ENCODE peak calls at places on chromosomes 16 and 17, in eight cellular contexts. P is stomach, J is cardiac fibroblast, C is lower lobe of right lung, Q is body of pancreas, Y is A549, V is AG04450, D is fibroblast of villous mesenchyme. U is an unnamed sample.

GRCh38 chr16:82638095-82638798 is 11.5 kb downstream of the CDH13 start:
- DNase-seq in P (no peak), J (peak), C (no peak), Q (no peak), Y (no peak), V (no peak), D (peak), U (peak)

GRCh38 chr16:17803625-17804410 is 333.1 kb upstream of the XYLT1 start:
- DNase-seq in P (no peak), J (peak), C (no peak), Q (no peak), Y (peak), V (peak), D (peak), U (peak)

GRCh38 chr16:81632392-81633146 is 146.5 kb upstream of the PLCG2 start:
- DNase-seq in P (peak), J (peak), C (peak), Q (no peak), Y (peak), V (no peak), D (peak), U (peak)

GRCh38 chr16:81873843-81874752 is 95.0 kb downstream of the PLCG2 start:
- DNase-seq in P (peak), J (peak), C (peak), Q (peak), Y (peak), V (no peak), D (peak), U (peak)

GRCh38 chr17:82050152-82050760 is 1.4 kb downstream of the RFNG start:
- DNase-seq in P (no peak), J (no peak), C (no peak), Q (no peak), Y (no peak), V (no peak), D (no peak), U (no peak)

GRCh38 chr17:41615454-41615853 is 2.9 kb upstream of the KRT16 start:
- DNase-seq in P (no peak), J (no peak), C (no peak), Q (no peak), Y (peak), V (no peak), D (no peak), U (no peak)

GRCh38 chr16:30986129-30986991 is 1.4 kb downstream of the HSD3B7 start:
- DNase-seq in P (no peak), J (no peak), C (no peak), Q (no peak), Y (no peak), V (no peak), D (no peak), U (no peak)

GRCh38 chr17:57035971-57036481 is 49.0 kb upstream of the AKAP1 start:
- DNase-seq in P (peak), J (no peak), C (no peak), Q (peak), Y (no peak), V (no peak), D (no peak), U (no peak)

GRCh38 chr17:68610554-68610953 is 9.4 kb upstream of the FAM20A start:
- DNase-seq in P (no peak), J (no peak), C (no peak), Q (no peak), Y (no peak), V (no peak), D (no peak), U (no peak)

GRCh38 chr16:61897657-61898056 is 138.6 kb downstream of the CDH8 start:
- DNase-seq in P (no peak), J (no peak), C (no peak), Q (no peak), Y (no peak), V (no peak), D (no peak), U (no peak)

GRCh38 chr17:62565817-62566216 is 61.7 kb upstream of the MRC2 start:
- DNase-seq in P (no peak), J (peak), C (no peak), Q (no peak), Y (peak), V (no peak), D (peak), U (peak)

GRCh38 chr17:82439194-82439828 is 11.2 kb downstream of the CYBC1 start:
- DNase-seq in P (no peak), J (no peak), C (no peak), Q (no peak), Y (no peak), V (no peak), D (no peak), U (no peak)

GRCh38 chr16:19757026-19757425 is 39.0 kb downstream of the IQCK start:
- DNase-seq in P (no peak), J (no peak), C (no peak), Q (no peak), Y (no peak), V (no peak), D (no peak), U (peak)

GRCh38 chr17:30219833-30220232 is 15.7 kb downstream of the SLC6A4 start:
- DNase-seq in P (no peak), J (no peak), C (no peak), Q (no peak), Y (no peak), V (no peak), D (no peak), U (no peak)

GRCh38 chr16:83928341-83929055 is 24.5 kb upstream of the OSGIN1 start:
- DNase-seq in P (no peak), J (peak), C (no peak), Q (no peak), Y (no peak), V (peak), D (peak), U (peak)

GRCh38 chr17:67413399-67413798 is 36.3 kb downstream of the PITPNC1 start:
- DNase-seq in P (no peak), J (no peak), C (no peak), Q (no peak), Y (no peak), V (no peak), D (no peak), U (no peak)

GRCh38 chr17:53818271-53818670 is 4.5 kb upstream of the KIF2B start:
- DNase-seq in P (no peak), J (no peak), C (no peak), Q (no peak), Y (no peak), V (no peak), D (no peak), U (no peak)

GRCh38 chr17:38730526-38731379 is 612 bp downstream of the CISD3 start:
- DNase-seq in P (peak), J (peak), C (peak), Q (peak), Y (peak), V (no peak), D (peak), U (peak)

GRCh38 chr17:41026668-41027471 is at the start of gene KRTAP1-5:
- DNase-seq in P (no peak), J (peak), C (no peak), Q (peak), Y (no peak), V (peak), D (peak), U (peak)

GRCh38 chr16:30927789-30928378 is 4.5 kb downstream of the FBXL19 start:
- DNase-seq in P (no peak), J (peak), C (no peak), Q (peak), Y (peak), V (no peak), D (peak), U (peak)

GRCh38 chr16:84324439-84325262 is 30.0 kb downstream of the WFDC1 start:
- DNase-seq in P (no peak), J (no peak), C (no peak), Q (no peak), Y (no peak), V (no peak), D (no peak), U (no peak)

GRCh38 chr16:16083421-16084156 is 134.2 kb downstream of the ABCC1 start:
- DNase-seq in P (no peak), J (peak), C (no peak), Q (no peak), Y (peak), V (no peak), D (no peak), U (peak)

GRCh38 chr16:73298562-73298961 is 250.6 kb upstream of the ZFHX3 start:
- DNase-seq in P (no peak), J (peak), C (no peak), Q (no peak), Y (no peak), V (peak), D (peak), U (peak)

GRCh38 chr17:38742431-38743308 is 5.5 kb downstream of the PCGF2 start:
- DNase-seq in P (no peak), J (peak), C (no peak), Q (peak), Y (peak), V (peak), D (peak), U (peak)

GRCh38 chr16:77974883-77975282 is 47.5 kb upstream of the CLEC3A start:
- DNase-seq in P (no peak), J (no peak), C (no peak), Q (no peak), Y (no peak), V (no peak), D (peak), U (peak)

GRCh38 chr17:37111329-37111728 is 162.6 kb downstream of the AATF start:
- DNase-seq in P (no peak), J (no peak), C (no peak), Q (no peak), Y (no peak), V (no peak), D (no peak), U (no peak)

GRCh38 chr17:72434581-72434980 is 313.8 kb downstream of the SOX9 start:
- DNase-seq in P (no peak), J (no peak), C (no peak), Q (no peak), Y (no peak), V (no peak), D (no peak), U (no peak)

GRCh38 chr17:50817838-50818237 is 17.5 kb upstream of the WFIKKN2 start:
- DNase-seq in P (no peak), J (no peak), C (no peak), Q (no peak), Y (no peak), V (no peak), D (no peak), U (peak)

GRCh38 chr16:56732832-56733231 is 2.9 kb downstream of the NUP93 start:
- DNase-seq in P (no peak), J (no peak), C (no peak), Q (no peak), Y (no peak), V (no peak), D (no peak), U (no peak)

GRCh38 chr17:29102046-29102445 is 59.1 kb downstream of the PIPOX start:
- DNase-seq in P (no peak), J (no peak), C (no peak), Q (no peak), Y (no peak), V (no peak), D (no peak), U (no peak)

GRCh38 chr16:86207350-86207749 is 303.0 kb upstream of the FOXF1 start:
- DNase-seq in P (no peak), J (no peak), C (no peak), Q (no peak), Y (no peak), V (no peak), D (no peak), U (no peak)

GRCh38 chr16:80006175-80006895 is 405.8 kb upstream of the MAF start:
- DNase-seq in P (no peak), J (peak), C (no peak), Q (no peak), Y (peak), V (no peak), D (peak), U (peak)

GRCh38 chr16:320206-320605 is 32.3 kb downstream of the AXIN1 start:
- DNase-seq in P (no peak), J (no peak), C (no peak), Q (no peak), Y (no peak), V (no peak), D (no peak), U (no peak)

GRCh38 chr16:4263504-4264436 is 9.1 kb downstream of the TFAP4 start:
- DNase-seq in P (peak), J (peak), C (peak), Q (peak), Y (peak), V (peak), D (peak), U (peak)
- H3K4me3 ChIP-seq in P (peak), J (no peak), C (no peak), Q (no peak), Y (no peak), V (peak), D (peak), U (no peak)

DNA sequence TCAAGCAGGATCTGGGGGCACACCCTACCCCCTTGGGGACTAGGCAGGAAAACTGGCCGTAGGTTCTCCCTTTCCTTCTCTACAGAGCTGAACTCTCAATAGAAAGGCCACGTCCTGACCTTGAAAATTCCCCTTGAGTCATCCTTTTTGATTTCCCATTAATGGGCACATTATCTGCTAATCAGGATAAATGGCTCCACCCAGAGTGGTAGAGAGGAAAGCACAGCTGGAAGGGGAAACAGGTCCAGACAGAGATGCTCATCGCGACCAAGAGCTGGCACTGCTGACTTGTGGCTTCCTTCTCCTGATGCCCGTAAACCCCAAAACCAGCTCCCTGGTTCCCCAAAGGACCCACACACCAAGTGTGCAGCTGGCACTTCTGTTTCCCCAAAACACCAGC is 206.5 kb upstream of the CDH5 start:
- DNase-seq in P (no peak), J (peak), C (no peak), Q (no peak), Y (no peak), V (no peak), D (peak), U (peak)
- TF ChIP-seq CTCF in P (no peak), J (no peak), C (no peak), Q (no peak), Y (no peak), V (peak), D (peak), U (peak)

GRCh38 chr16:24671455-24671954 is 57.9 kb upstream of the TNRC6A start:
- DNase-seq in P (no peak), J (no peak), C (no peak), Q (no peak), Y (no peak), V (no peak), D (no peak), U (no peak)
- H3K4me3 ChIP-seq in P (no peak), J (no peak), C (no peak), Q (no peak), Y (no peak), V (no peak), D (no peak), U (no peak)

GRCh38 chr16:1455190-1456171 is 11.1 kb upstream of the CCDC154 start:
- DNase-seq in P (no peak), J (no peak), C (no peak), Q (no peak), Y (no peak), V (no peak), D (no peak), U (no peak)

GRCh38 chr16:1457489-1458245 is 13.3 kb upstream of the CCDC154 start:
- DNase-seq in P (no peak), J (no peak), C (no peak), Q (no peak), Y (no peak), V (no peak), D (no peak), U (no peak)

GRCh38 chr16:1458336-1458976 is 14.1 kb upstream of the CCDC154 start:
- DNase-seq in P (no peak), J (no peak), C (no peak), Q (no peak), Y (no peak), V (no peak), D (no peak), U (no peak)

GRCh38 chr16:1458977-1459341 is 14.6 kb upstream of the CCDC154 start:
- DNase-seq in P (no peak), J (no peak), C (no peak), Q (no peak), Y (no peak), V (no peak), D (no peak), U (no peak)

DNA sequence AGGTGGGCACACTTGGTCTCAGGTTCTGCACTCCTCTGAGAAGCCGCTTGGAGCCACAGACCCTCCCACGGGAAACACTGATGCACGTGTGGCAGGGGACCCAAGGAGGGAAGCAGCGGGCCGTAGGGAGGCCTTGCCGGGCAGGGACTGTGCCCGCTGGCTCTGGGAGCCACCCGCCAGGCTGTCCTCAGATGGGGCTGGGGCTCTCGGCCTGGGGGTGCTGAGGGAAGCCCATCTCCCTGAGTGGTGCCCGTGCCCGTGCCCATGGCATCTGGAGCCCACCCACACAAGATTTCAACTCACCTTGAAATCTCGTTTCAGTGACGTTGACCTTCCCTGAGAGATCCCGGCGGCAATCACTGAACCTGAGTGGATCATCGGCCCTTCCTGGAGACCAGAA is 12.6 kb upstream of the CCDC154 start:
- DNase-seq in P (no peak), J (no peak), C (no peak), Q (no peak), Y (no peak), V (no peak), D (no peak), U (no peak)
- TF ChIP-seq CTCF in P (no peak), J (no peak), C (no peak), Q (no peak), Y (no peak), V (no peak), D (no peak), U (no peak)

GRCh38 chr17:79630821-79631639 is 20.2 kb upstream of the RBFOX3 start:
- DNase-seq in P (peak), J (no peak), C (peak), Q (no peak), Y (no peak), V (no peak), D (no peak), U (no peak)
- H3K4me3 ChIP-seq in P (no peak), J (no peak), C (no peak), Q (no peak), Y (no peak), V (no peak), D (no peak), U (no peak)